ENCODE peak calls at places on chromosomes 1 and 21, in seven cellular contexts. W is ovary, Y is tibial nerve, Z is A549, Q is transverse colon, L is suprapubic skin, F is HepG2. A is an unnamed sample.

GRCh38 chr1:186236921-186237320 is 138.1 kb downstream of the TPR start:
- DNase-seq in W (no peak), Y (no peak), Z (peak), Q (no peak), L (no peak), F (no peak), A (no peak)

GRCh38 chr1:199089393-199090122 is 450.7 kb downstream of the PTPRC start:
- DNase-seq in W (no peak), Y (no peak), Z (no peak), Q (no peak), L (no peak), F (no peak), A (no peak)

GRCh38 chr1:178093958-178094751 is at the start of gene RASAL2:
- DNase-seq in W (peak), Y (peak), Z (peak), Q (peak), L (peak), F (peak), A (peak)

GRCh38 chr1:201226859-201227488 is 36.4 kb downstream of the IGFN1 start:
- DNase-seq in W (no peak), Y (no peak), Z (no peak), Q (no peak), L (no peak), F (no peak), A (no peak)

GRCh38 chr21:41828884-41829360 is 50.2 kb downstream of the PRDM15 start:
- DNase-seq in W (no peak), Y (no peak), Z (no peak), Q (no peak), L (no peak), F (no peak), A (no peak)

GRCh38 chr1:217105432-217105831 is 382.2 kb upstream of the ESRRG start:
- DNase-seq in W (no peak), Y (no peak), Z (no peak), Q (no peak), L (no peak), F (no peak), A (no peak)

GRCh38 chr1:239274242-239274830 is 112.0 kb upstream of the CHRM3 start:
- DNase-seq in W (no peak), Y (no peak), Z (no peak), Q (no peak), L (no peak), F (no peak), A (no peak)

GRCh38 chr1:205748398-205749093 is 1.4 kb downstream of the NUCKS1 start:
- DNase-seq in W (no peak), Y (no peak), Z (peak), Q (no peak), L (no peak), F (peak), A (no peak)

GRCh38 chr1:247883346-247883745 is 12.0 kb upstream of the OR2W3 start:
- DNase-seq in W (no peak), Y (no peak), Z (no peak), Q (no peak), L (no peak), F (no peak), A (no peak)

GRCh38 chr21:42191978-42192595 is 26.9 kb upstream of the ABCG1 start:
- DNase-seq in W (no peak), Y (no peak), Z (no peak), Q (no peak), L (no peak), F (no peak), A (no peak)

DNA sequence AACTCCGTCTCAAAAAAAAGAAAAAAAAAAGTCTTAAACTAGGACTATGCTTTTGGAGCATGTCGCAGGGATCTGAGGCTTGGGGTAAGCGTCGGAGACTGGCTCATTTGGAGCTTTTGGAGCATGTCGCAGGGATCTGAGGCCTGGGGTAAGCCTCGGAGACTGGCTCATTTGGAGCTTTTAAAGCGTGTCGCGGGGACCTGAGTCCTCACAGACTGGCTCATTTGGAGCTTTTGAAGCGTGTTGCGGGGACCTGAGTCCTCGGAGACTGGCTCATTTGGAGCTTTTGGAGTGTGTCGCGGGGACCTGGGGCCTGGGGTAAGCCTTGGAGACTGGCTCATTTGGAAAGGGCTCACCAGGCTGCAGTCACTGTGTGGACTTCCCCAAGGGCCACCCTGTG is 13.6 kb upstream of the TSPEAR start:
- DNase-seq in W (no peak), Y (no peak), Z (no peak), Q (no peak), L (peak), F (no peak), A (no peak)
- TF ChIP-seq EP300 in W (no peak), Y (no peak), Z (no peak), Q (no peak), L (no peak), F (no peak), A (no peak)

GRCh38 chr1:63261736-63262142 is 60.6 kb upstream of the FOXD3 start:
- DNase-seq in W (no peak), Y (no peak), Z (no peak), Q (no peak), L (no peak), F (peak), A (no peak)
- H3K4me3 ChIP-seq in W (no peak), Y (no peak), Z (no peak), Q (no peak), L (no peak), F (no peak), A (no peak)

DNA sequence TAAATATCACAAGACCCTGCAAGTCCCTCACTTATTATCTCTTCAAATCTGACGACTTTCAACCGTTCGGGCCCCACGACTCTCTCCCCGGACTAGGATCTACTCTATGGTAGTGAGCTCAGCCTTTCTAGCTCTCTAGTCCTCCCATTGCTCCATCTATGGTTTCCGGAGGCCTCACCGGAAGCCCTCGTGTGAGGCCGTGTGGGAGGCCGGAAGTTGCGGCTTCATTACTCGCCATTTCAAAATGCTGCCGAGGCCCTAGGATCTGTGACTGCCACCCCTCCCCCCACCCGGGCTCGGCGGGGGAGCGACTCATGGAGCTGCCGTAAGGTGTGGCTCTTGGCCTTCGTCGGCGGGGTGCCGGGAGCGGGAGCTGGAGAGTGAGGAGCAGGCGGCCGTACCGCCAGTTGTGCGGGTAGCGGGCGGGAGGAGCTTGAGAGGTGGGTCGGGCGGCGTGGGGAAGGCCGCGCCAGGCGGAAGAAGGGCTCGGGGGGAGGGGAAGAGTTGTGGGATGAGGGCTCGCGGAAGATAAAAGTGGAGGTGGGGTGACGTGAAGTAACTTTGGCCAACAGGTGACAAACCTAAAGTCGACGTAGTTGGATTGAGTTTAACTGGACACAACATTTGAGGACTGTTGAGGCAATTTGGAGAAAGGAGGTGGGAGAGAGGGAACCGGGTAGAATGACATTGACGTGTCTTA is at the start of gene MDM4:
- DNase-seq in W (peak), Y (peak), Z (peak), Q (peak), L (peak), F (peak), A (peak)
- TF ChIP-seq EP300 in W (no peak), Y (peak), Z (no peak), Q (no peak), L (no peak), F (no peak), A (no peak)

DNA sequence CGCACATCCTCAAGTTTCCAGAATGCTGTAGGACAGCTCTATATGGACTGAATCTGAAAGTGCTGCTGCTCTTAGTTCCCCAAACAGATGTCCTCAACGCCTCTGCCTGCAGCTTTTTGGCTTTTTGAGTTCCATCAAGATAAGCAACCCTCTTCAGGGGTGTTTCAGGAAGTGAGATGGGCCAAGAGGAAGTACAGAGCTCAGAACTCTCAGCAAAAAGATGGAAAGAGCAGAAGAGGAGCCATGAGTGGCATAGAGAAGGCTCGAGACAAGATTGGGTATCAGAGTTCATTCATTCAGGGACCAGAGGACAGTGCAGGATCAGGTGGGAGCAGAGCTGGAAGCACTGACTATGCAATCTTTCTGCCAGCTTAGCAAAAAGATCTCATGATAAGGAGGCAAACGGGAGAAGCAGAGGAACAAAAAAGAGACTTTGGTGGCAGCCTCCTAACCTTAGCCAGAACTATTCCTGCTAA is at the start of the genes ADORA3 and TMIGD3:
- DNase-seq in W (no peak), Y (no peak), Z (no peak), Q (peak), L (no peak), F (no peak), A (no peak)
- H3K4me3 ChIP-seq in W (no peak), Y (no peak), Z (no peak), Q (no peak), L (peak), F (no peak), A (no peak)

DNA sequence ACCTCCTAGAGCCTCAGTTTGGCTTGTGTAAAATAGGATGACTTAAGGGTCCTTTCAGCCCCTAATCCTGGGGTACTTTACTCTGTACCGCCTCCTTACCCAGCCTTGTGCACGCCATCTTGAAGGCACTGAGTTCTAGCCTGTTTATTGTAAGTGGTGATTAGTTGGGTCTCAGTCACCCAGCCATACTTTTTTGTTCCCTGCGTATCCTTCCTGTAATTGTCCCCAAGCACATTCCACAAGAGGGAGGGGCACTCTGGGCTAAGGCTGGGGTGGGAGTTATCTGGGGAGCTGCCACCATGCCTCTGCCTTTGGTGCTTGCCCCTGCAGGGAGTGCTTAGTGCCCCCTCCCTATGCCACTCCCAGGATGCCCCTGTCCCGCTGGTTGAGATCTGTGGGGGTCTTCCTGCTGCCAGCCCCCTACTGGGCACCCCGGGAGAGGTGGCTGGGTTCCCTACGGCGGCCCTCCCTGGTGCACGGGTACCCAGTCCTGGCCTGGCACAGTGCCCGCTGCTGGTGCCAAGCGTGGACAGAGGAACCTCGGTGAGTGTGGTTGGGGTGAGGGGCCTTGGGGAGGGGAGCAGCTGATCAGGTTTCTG is 856 bp downstream of the FDPS start:
- DNase-seq in W (peak), Y (no peak), Z (peak), Q (peak), L (no peak), F (no peak), A (peak)
- TF ChIP-seq EP300 in W (no peak), Y (no peak), Z (no peak), Q (no peak), L (no peak), F (no peak), A (no peak)

DNA sequence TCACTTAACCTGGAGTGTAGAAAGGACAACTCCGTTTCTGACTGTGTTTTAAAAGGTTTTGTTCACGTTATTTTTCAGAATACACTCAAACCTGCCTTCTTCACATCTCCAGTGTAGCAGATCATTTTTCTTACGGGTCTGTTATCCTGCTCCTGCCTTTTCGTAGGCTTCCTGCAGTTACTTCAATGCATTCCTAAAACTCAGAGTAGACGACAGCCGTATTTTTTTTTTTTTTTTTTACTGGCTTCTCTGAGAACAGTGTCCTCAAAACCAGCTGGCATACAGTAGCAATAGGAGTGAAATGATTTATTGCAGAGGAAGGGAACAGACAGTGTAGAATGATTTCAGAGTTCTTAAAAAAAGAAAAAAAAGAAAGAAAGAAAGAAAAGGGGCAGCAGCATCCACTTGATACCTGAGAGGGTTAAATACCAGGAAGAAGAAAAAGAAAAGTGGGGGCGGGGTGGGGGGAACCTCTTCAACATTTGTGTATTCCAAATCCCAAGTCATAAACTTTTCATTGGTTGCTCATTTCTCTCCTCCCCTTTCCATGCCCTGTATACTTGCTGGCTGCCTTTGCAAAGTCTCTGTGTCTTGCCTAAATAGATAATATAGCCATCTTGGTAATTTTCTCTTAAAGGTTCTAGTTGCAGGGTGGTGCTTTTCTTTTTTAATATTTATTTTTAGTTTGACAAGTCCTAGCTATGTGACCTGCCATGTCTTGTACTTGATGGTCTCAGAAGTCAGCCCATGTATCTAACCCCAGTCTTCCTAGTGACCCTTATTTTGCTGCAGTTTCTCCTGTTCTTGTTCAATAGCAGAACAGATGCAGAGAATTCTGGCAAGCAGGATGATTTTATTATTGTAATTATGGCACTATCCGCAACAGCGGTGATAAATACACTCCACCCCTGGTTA is 2.8 kb downstream of the TGFB2 start:
- DNase-seq in W (no peak), Y (no peak), Z (peak), Q (no peak), L (no peak), F (no peak), A (no peak)
- H3K4me3 ChIP-seq in W (peak), Y (peak), Z (peak), Q (peak), L (peak), F (no peak), A (peak)

GRCh38 chr1:230915079-230915478 is 46.8 kb upstream of the C1orf198 start:
- DNase-seq in W (no peak), Y (no peak), Z (no peak), Q (no peak), L (no peak), F (no peak), A (no peak)

GRCh38 chr1:230913496-230913895 is 45.2 kb upstream of the C1orf198 start:
- DNase-seq in W (no peak), Y (no peak), Z (no peak), Q (no peak), L (no peak), F (no peak), A (no peak)

GRCh38 chr1:230917284-230918135 is 49.2 kb upstream of the C1orf198 start:
- DNase-seq in W (peak), Y (peak), Z (peak), Q (peak), L (peak), F (peak), A (peak)

GRCh38 chr1:230919201-230919600 is 50.9 kb upstream of the C1orf198 start:
- DNase-seq in W (no peak), Y (no peak), Z (no peak), Q (peak), L (no peak), F (no peak), A (no peak)

DNA sequence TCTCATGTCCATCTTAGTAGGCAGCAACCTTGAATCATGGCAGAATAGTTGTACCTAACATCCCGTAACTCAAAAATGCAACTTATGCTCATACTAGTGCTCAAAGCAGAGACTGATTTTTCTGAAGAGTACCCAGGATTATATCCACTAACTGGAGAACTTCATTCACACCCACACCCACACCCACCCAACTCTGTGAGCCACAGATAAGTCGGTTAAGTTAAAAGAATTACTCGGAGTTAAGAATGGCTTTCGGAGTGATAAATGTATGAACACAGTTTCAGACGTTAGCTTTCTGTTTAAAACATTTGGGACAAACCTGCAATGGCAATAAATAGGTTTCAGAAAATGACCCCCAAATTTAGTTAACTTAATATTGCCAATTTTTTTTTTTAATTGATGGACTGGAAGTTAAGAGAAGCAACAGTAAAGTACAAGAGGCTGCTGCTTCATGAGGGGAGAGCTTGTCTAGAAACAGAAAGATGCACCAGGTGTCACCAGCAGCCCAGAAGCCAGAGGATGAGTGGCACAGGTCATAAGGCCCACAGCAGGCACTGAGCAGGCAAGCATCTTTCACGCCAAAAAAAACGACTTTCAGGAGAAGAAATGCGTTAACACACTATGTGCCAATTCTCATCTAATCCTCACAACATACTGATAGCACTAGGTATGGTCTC is 48.4 kb upstream of the C1orf198 start:
- DNase-seq in W (no peak), Y (no peak), Z (no peak), Q (no peak), L (no peak), F (no peak), A (no peak)
- TF ChIP-seq EP300 in W (no peak), Y (no peak), Z (no peak), Q (no peak), L (no peak), F (no peak), A (no peak)

GRCh38 chr1:226001088-226001487 is 1.9 kb upstream of the SDE2 start:
- DNase-seq in W (no peak), Y (no peak), Z (no peak), Q (no peak), L (no peak), F (no peak), A (no peak)

GRCh38 chr1:226002667-226003501 is 3.7 kb upstream of the SDE2 start:
- DNase-seq in W (no peak), Y (no peak), Z (peak), Q (peak), L (peak), F (no peak), A (peak)

GRCh38 chr1:226003502-226004170 is 4.5 kb upstream of the SDE2 start:
- DNase-seq in W (no peak), Y (no peak), Z (no peak), Q (no peak), L (no peak), F (no peak), A (no peak)

GRCh38 chr1:225999912-226000337 is 782 bp upstream of the SDE2 start:
- DNase-seq in W (no peak), Y (no peak), Z (no peak), Q (no peak), L (no peak), F (peak), A (no peak)

DNA sequence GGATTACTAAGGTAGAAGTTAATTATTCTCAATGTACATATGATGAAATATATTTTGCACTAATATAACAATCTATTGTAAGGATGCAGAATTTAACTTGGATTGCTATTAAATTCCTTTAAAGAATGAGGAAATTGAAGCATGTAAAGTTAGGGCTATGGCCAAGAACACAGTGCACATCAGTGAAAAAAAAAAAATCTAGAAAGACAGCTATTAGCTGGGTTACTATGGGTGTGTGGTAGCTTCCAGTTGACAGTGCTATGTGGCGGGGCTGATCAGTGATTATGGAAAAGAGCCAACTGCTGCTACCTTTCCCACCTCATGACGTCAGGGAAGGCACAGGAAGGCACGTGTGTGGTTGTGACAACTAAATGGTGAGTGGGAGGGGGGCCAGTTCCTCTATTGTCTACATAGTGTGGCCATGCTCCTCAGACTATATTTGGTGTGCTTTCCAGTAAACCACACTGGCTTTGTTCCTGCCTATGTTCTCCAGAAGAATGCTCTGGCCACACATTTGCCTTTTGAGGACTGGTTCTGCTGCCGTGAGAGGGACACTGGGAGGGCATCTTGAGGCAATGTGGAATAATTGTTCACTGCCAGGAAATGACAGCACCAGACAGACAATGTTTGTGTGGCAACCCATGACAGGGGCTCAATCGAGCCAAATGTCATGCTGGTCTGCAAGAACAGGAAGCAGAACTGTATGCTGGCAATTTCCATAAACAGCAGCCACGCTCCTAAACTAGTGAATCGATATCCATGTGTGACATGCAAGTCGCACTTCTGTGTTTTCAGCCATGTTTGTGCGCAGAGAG is 2.9 kb upstream of the SDE2 start:
- DNase-seq in W (no peak), Y (peak), Z (peak), Q (peak), L (peak), F (peak), A (peak)
- H3K4me3 ChIP-seq in W (no peak), Y (no peak), Z (no peak), Q (no peak), L (peak), F (no peak), A (no peak)